ENCODE peak calls at places on chromosomes 7 and 10, in ten cellular contexts. Z is iPS-NIHi11; N is CD8-positive, alpha-beta T cell; L is NCI-H1092; M is hypothalamus; E is activated T-cell treated with anti-CD3 and anti-CD28 coated beads for 1 hour; X is adrenal gland; P is astrocyte; J is frontal cortex; R is iPS DF 6.9. C is an unnamed sample.

GRCh38 chr7:24826662-24827020 is 69.4 kb upstream of the GSDME start:
- DNase-seq in X (no peak), L (no peak), N (no peak), E (no peak), J (no peak), P (peak; percentile 68), Z (no peak), R (no peak), M (no peak), C (no peak)

GRCh38 chr10:7933757-7934156 is 115.5 kb downstream of the TAF3 start:
- DNase-seq in L (no peak), E (no peak), Z (no peak), R (no peak), P (no peak), J (no peak), M (no peak), X (no peak), N (no peak), C (no peak)

GRCh38 chr7:91784469-91784868 is 96.0 kb downstream of the MTERF1 start:
- DNase-seq in P (peak; percentile 58), N (no peak), J (peak; percentile 18), R (no peak), Z (no peak), E (no peak), M (no peak), L (peak; percentile 60), X (no peak), C (peak; percentile 45)

GRCh38 chr10:103849880-103850571 is 5.3 kb downstream of the SH3PXD2A start:
- DNase-seq in E (no peak), Z (no peak), L (no peak), N (no peak), M (no peak), P (peak; percentile 91), X (peak; percentile 42), J (no peak), R (no peak), C (peak; percentile 76)

GRCh38 chr10:84948644-84949043 is 620.3 kb downstream of the CCSER2 start:
- DNase-seq in E (no peak), L (no peak), N (no peak), X (no peak), M (no peak), R (no peak), P (no peak), Z (no peak), J (no peak), C (no peak)

GRCh38 chr7:129896568-129897382 is 56.0 kb downstream of the UBE2H start:
- DNase-seq in M (no peak), L (no peak), J (no peak), E (no peak), P (peak; percentile 76), Z (no peak), N (no peak), X (no peak), R (no peak), C (no peak)

GRCh38 chr7:68009716-68010115 is 1013.1 kb downstream of the TYW1 start:
- DNase-seq in E (no peak), P (peak; percentile 4), X (no peak), N (no peak), M (no peak), J (no peak), Z (no peak), R (no peak), L (no peak), C (no peak)

GRCh38 chr10:79410315-79411094 is 34.9 kb downstream of the ZCCHC24 start:
- DNase-seq in E (no peak), L (no peak), X (no peak), R (no peak), Z (no peak), J (no peak), P (no peak), M (no peak), N (no peak), C (no peak)

GRCh38 chr7:8228068-8228467 is 33.9 kb downstream of the ICA1 start:
- DNase-seq in M (no peak), Z (no peak), J (no peak), X (no peak), E (no peak), L (no peak), N (no peak), R (no peak), P (no peak), C (no peak)

GRCh38 chr10:66265398-66265797 is 660.4 kb upstream of the LRRTM3 start:
- DNase-seq in J (no peak), L (no peak), N (no peak), R (no peak), E (no peak), M (no peak), Z (no peak), X (no peak), P (no peak), C (no peak)

GRCh38 chr10:75935650-75936400 is 504.4 kb downstream of the LRMDA start:
- DNase-seq in E (no peak), N (no peak), M (no peak), L (no peak), R (no peak), J (no peak), Z (no peak), X (no peak), P (no peak), C (no peak)

GRCh38 chr7:116399808-116400207 is 99.7 kb upstream of the CAV2 start:
- DNase-seq in R (no peak), L (no peak), N (no peak), P (peak; percentile 89), J (no peak), X (no peak), E (no peak), Z (no peak), M (no peak), C (peak; percentile 18)

GRCh38 chr7:131625817-131626372 is 69.5 kb upstream of the PODXL start:
- DNase-seq in E (no peak), J (no peak), X (peak; percentile 67), N (no peak), L (no peak), P (peak; percentile 70), Z (peak; percentile 68), M (no peak), R (no peak), C (peak; percentile 71)

GRCh38 chr7:44278451-44279161 is 46.8 kb downstream of the CAMK2B start:
- DNase-seq in X (peak; percentile 3), P (peak; percentile 11), E (no peak), N (no peak), L (no peak), M (no peak), R (no peak), J (no peak), Z (no peak), C (peak; percentile 48)

GRCh38 chr7:105353752-105354328 is 34.9 kb downstream of the SRPK2 start:
- DNase-seq in Z (no peak), J (no peak), E (no peak), M (no peak), L (no peak), X (peak; percentile 36), P (peak; percentile 20), N (no peak), R (no peak), C (no peak)

GRCh38 chr10:84424731-84425165 is 96.4 kb downstream of the CCSER2 start:
- DNase-seq in P (peak; percentile 98), M (peak; percentile 18), R (no peak), E (no peak), L (no peak), J (peak; percentile 18), X (peak; percentile 70), Z (peak; percentile 43), N (no peak), C (peak; percentile 79)

GRCh38 chr7:28309684-28310083 is 102.6 kb upstream of the CREB5 start:
- DNase-seq in R (no peak), Z (no peak), M (no peak), N (no peak), P (no peak), L (no peak), E (no peak), J (no peak), X (no peak), C (no peak)

GRCh38 chr7:17233643-17234397 is 64.6 kb upstream of the AHR start:
- DNase-seq in Z (no peak), J (no peak), R (no peak), L (no peak), E (peak; percentile 24), X (no peak), N (peak; percentile 27), P (no peak), M (no peak), C (peak; percentile 5)

GRCh38 chr7:47186316-47186715 is 395.6 kb downstream of the TNS3 start:
- DNase-seq in M (no peak), P (no peak), X (no peak), Z (no peak), R (no peak), L (no peak), E (no peak), N (no peak), J (no peak), C (no peak)

GRCh38 chr7:21526007-21526406 is 16.8 kb upstream of the DNAH11 start:
- DNase-seq in P (no peak), E (no peak), L (no peak), M (no peak), N (no peak), Z (no peak), R (no peak), J (no peak), X (no peak), C (no peak)